ENCODE peak calls at places on chromosomes 1 and 21, in five cellular contexts. W is endothelial cell of umbilical vein, R is small intestine, B is hepatocyte, I is esophagus muscularis mucosa. Q is an unnamed sample. For H3K4me1, the result is how much of the 10 kb centered on the place peaks cover.

GRCh38 chr1:153035211-153035610 is 4.2 kb downstream of the SPRR1B start:
- DNase-seq in R (no peak), I (no peak), B (no peak), W (no peak), Q (no peak)

GRCh38 chr1:145859491-145860159 is 744 bp upstream of the PIAS3 start:
- DNase-seq in I (peak), W (peak), B (peak), R (peak), Q (peak)

GRCh38 chr1:64745986-64746940 is 1.4 kb downstream of the RAVER2 start:
- DNase-seq in I (no peak), R (peak), B (no peak), W (no peak), Q (no peak)

GRCh38 chr1:236067854-236068454 is 3.1 kb upstream of the NID1 start:
- DNase-seq in R (no peak), W (no peak), I (no peak), B (no peak), Q (no peak)

GRCh38 chr1:181504294-181505115 is 21.2 kb downstream of the CACNA1E start:
- DNase-seq in B (peak), R (peak), I (no peak), W (no peak), Q (peak)

GRCh38 chr1:207962716-207963428 is 51.9 kb upstream of the CD34 start:
- DNase-seq in W (peak), R (peak), B (peak), I (peak), Q (no peak)

GRCh38 chr1:85580046-85580411 is 532 bp upstream of the CCN1 start:
- DNase-seq in W (no peak), B (peak), R (peak), I (peak), Q (peak)

GRCh38 chr1:156692409-156692957 is 12.9 kb downstream of the CRABP2 start:
- DNase-seq in I (no peak), R (no peak), B (no peak), W (no peak), Q (no peak)

GRCh38 chr1:230752407-230752806 is 5.2 kb downstream of the CAPN9 start:
- DNase-seq in I (no peak), W (no peak), R (peak), B (no peak), Q (no peak)

GRCh38 chr21:16910435-16911165 is 602.2 kb upstream of the CXADR start:
- DNase-seq in W (no peak), R (no peak), B (no peak), I (no peak), Q (no peak)

GRCh38 chr1:229116114-229116513 is 154.8 kb upstream of the RAB4A start:
- DNase-seq in B (no peak), W (no peak), R (no peak), I (no peak), Q (no peak)

DNA sequence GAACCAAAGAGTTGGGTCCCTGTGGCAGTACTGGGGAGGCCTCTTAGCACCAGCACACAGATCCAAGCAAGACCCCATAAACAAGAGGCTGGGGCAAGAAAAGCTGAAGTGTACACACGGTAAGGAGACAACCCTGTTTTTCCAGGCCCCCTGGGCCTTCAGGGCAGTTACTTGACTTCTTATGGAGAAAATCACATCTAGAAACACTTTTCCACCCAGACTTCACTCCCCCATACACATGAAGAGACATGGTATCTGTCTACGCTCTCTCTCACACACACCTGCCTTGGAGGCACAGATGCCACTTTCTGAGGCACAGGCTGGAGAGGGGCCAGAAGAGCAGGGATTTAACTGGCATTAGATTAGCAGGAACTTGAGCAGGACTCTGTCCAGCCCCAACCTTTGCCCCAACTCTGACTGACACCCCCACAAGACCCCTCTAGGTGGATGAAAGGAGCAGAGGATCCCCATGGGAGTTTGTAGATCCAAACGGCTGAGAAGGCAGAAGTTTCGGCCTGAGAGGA is 2.2 kb downstream of the CERS2 start:
- DNase-seq in I (no peak), R (peak), B (no peak), W (no peak), Q (no peak)
- H3K4me3 ChIP-seq in I (peak), R (peak), B (peak), W (no peak), Q (peak)

GRCh38 chr1:205360166-205360565 is 3.4 kb upstream of the KLHDC8A start:
- DNase-seq in W (no peak), B (no peak), I (no peak), R (no peak), Q (no peak)
- H3K4me1 ChIP-seq in W (under half), B (under half), I (under half), R (under half), Q (under half)

DNA sequence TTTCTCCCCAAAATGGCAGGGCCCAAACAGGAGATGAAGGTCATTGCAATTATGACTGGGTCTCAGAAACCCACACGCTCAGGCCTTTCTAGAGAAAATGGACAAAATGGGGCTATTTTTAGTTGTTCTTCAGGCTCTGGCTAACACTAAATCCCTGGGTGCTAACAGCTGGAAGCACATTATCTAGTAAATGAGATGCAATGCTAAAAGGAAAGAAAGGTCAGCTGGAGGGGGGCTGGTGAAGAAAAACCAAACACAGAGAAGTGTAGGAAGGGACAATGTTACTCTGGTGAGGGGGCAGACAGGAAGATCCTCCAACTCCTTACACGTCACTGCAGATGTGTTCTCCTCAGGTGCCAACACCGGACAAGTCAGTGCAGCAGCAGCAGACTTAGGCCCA is 137.1 kb upstream of the C8B start:
- DNase-seq in I (no peak), B (no peak), W (no peak), R (no peak), Q (no peak)
- H3K4me3 ChIP-seq in I (no peak), B (no peak), W (no peak), R (no peak), Q (no peak)

GRCh38 chr21:44958471-44959191 is 18.8 kb downstream of the SLX9 start:
- DNase-seq in B (peak), W (peak), R (no peak), I (no peak), Q (no peak)
- H3K4me1 ChIP-seq in B (under half), W (under half), R (under half), I (half or more), Q (under half)

DNA sequence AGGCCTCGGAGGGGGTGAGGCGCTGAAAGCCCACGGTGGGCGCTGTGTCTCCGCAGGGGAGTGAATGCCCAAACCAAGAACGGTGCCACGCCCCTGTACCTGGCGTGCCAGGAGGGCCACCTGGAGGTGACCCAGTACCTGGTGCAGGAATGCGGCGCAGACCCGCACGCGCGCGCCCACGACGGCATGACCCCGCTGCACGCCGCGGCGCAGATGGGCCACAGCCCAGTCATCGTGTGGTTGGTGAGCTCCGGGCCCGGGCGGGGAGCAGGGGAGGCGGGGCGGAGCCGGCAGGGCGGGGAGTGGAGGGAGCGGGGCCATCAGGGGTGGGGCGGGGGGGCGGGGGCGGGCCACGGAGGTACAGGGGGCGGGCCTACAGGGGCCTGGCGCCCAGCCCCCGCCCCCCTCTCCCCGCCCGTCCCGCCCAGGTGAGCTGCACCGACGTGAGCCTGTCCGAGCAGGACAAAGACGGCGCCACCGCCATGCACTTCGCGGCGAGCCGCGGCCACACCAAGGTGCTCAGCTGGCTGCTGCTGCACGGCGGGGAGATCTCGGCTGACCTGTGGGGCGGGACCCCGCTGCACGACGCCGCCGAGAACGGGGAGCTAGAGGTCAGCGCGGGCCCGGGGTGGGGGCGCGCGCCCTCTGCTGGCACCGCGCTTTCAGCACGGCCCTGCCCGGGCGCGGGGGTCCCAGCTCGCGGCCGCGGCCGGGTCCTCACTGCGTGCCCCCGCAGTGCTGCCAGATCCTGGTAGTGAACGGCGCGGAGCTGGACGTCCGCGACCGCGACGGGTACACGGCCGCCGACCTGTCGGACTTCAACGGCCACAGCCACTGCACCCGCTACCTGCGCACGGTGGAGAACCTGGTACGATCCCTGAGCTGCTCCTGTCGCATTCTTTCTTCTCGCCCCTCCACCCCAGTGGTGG is 15.9 kb downstream of the ESPN start:
- DNase-seq in R (peak), W (no peak), I (no peak), B (peak), Q (peak)
- H3K4me3 ChIP-seq in R (peak), W (no peak), I (peak), B (no peak), Q (peak)

DNA sequence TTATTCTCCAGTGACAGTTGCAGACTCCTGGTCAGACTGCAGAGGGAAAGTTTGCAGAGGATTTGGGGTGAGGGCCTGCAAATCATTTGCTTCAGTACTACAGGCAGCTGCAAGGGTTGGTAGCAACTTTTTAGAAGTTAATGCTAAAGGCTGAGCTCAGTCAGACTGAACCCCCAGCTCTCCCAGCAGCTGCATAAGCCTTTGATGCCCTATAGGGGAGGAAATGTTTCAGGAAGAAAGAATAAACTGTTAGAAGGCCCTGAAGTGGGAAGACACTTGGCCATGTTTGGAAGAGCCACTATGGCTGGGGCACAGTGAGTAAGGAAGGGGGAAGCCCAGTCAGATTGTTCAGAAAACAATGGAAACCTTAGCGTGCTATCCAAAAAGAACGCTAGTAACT is 383.6 kb downstream of the TTLL7 start:
- DNase-seq in R (no peak), W (no peak), I (no peak), B (no peak), Q (no peak)
- H3K4me1 ChIP-seq in R (under half), W (under half), I (under half), B (under half), Q (under half)

DNA sequence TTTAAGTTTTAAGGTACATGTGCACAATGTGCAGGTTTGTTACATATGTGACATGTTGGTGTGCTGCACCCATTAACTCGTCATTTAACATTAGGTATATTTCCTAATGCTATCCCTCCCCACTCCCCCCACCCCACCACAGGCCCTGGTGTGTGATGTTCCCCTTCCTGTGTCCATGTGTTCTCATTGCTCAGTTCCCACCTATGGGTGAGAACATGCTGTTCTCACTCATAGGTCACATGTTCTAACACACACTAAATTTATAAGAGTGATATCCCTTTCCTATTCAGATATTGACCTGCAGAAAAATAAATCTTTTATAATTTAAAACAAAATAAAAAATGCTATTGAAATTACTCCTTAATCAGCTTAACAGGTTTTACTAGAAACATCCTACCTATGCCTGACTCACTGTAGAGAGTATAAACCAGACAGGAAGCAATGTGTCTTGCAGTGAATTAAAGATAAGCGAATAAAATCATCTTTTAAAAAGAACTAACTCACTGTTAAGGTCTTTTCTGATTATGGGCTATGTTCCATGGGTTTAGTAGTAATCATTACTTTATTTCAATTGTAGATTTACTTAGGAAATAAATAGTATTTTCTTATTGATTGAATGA is 82.0 kb upstream of the DPH5 start:
- DNase-seq in I (no peak), R (no peak), B (no peak), W (peak), Q (no peak)
- H3K4me3 ChIP-seq in I (no peak), R (no peak), B (no peak), W (no peak), Q (no peak)

GRCh38 chr1:173269490-173270230 is 62.5 kb upstream of the TNFSF4 start:
- DNase-seq in W (peak), R (no peak), I (no peak), B (no peak), Q (peak)
- H3K4me1 ChIP-seq in W (under half), R (under half), I (under half), B (under half), Q (under half)

DNA sequence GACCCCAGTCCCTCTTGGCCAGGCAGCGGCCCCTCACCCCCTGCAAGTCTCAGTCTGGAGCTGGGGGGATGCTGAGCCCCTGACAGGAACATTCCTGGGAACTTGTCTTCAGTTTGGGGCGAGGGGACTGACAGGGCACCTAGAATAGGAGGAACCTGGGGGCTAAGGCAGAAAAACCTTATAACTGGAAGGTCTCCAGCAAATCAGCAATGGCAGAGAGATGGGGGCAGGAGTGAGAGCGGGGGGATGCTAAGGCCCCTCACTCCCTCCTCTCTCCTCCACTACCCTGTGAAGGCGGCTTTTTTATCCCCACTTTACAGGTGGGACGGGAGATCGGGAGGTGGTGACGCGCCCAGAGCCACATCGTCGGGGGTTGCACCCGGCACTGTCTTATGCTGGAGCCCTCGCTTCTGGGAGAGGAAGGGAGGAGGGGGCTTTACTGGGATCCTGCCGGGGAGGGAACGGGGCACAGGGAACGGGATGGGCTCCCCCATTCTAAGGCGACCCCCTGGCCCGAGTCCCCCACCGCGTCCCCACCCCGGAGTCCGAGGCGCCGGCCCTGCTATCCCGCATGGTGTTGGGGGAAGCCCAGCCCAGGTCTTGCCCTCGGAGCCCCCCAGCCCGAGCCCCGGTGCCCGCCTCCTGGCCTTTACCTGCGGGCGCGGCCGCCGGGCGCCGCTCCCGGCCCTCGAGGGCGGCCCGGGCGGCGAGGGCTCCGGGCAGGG is 456 bp downstream of the COL8A2 start:
- DNase-seq in W (no peak), I (no peak), B (no peak), R (no peak), Q (no peak)
- H3K4me3 ChIP-seq in W (no peak), I (peak), B (no peak), R (peak), Q (no peak)

Q was measured in Caco-2.